ENCODE peak calls at places on chromosomes 6 and 20, in five cellular contexts. L is mucosa of descending colon, Y is HFFc6, A is neural crest cell, X is SK-N-SH. H is an unnamed sample.

GRCh38 chr6:33599413-33599911 is 19.4 kb upstream of the BAK1 start:
- DNase-seq in L (no peak), Y (no peak), A (no peak), X (no peak), H (no peak)

GRCh38 chr20:4667371-4667773 is 54.3 kb upstream of the PRND start:
- DNase-seq in L (no peak), Y (no peak), A (no peak), X (no peak), H (no peak)

GRCh38 chr6:137416376-137417109 is 77.7 kb downstream of the OLIG3 start:
- DNase-seq in L (no peak), Y (no peak), A (no peak), X (no peak), H (no peak)

GRCh38 chr20:57435498-57436222 is 44.5 kb downstream of the RBM38 start:
- DNase-seq in L (peak), Y (no peak), A (no peak), X (no peak), H (no peak)

GRCh38 chr20:62214067-62214466 is 6.0 kb downstream of the HRH3 start:
- DNase-seq in L (no peak), Y (no peak), A (no peak), X (no peak), H (no peak)

GRCh38 chr6:3159805-3160781 is 2.7 kb upstream of the TUBB2A start:
- DNase-seq in L (peak), Y (no peak), A (no peak), X (no peak), H (no peak)

GRCh38 chr6:26199057-26199772 is 112.0 kb downstream of the HFE start:
- DNase-seq in L (peak), Y (peak), A (peak), X (peak), H (no peak)

GRCh38 chr6:113347420-113347819 is 509.7 kb upstream of the MARCKS start:
- DNase-seq in L (no peak), Y (no peak), A (no peak), X (no peak), H (no peak)

GRCh38 chr6:126792340-126792739 is 326.1 kb upstream of the RSPO3 start:
- DNase-seq in L (no peak), Y (no peak), A (no peak), X (no peak), H (no peak)

GRCh38 chr20:50590348-50590664 is 80.1 kb downstream of the PTPN1 start:
- DNase-seq in L (no peak), Y (no peak), A (no peak), X (no peak), H (no peak)

GRCh38 chr6:21143651-21144050 is 449.9 kb upstream of the SOX4 start:
- DNase-seq in L (no peak), Y (no peak), A (no peak), X (no peak), H (no peak)

GRCh38 chr6:10954590-10955010 is 67.7 kb downstream of the SYCP2L start:
- DNase-seq in L (peak), Y (peak), A (peak), X (peak), H (peak)

GRCh38 chr6:45054610-45055009 is 273.5 kb upstream of the RUNX2 start:
- DNase-seq in L (no peak), Y (no peak), A (no peak), X (no peak), H (no peak)

GRCh38 chr6:11710968-11711643 is 67.5 kb downstream of the ADTRP start:
- DNase-seq in L (no peak), Y (no peak), A (no peak), X (no peak), H (no peak)

GRCh38 chr20:34540596-34541263 is 17.8 kb upstream of the MAP1LC3A start:
- DNase-seq in L (no peak), Y (no peak), A (no peak), X (no peak), H (no peak)

GRCh38 chr20:8082025-8082424 is 50.0 kb upstream of the PLCB1 start:
- DNase-seq in L (no peak), Y (peak), A (no peak), X (no peak), H (no peak)

GRCh38 chr6:49025273-49026240 is 437.5 kb downstream of the MMUT start:
- DNase-seq in L (no peak), Y (no peak), A (no peak), X (no peak), H (no peak)

GRCh38 chr6:167129588-167129987 is 6.7 kb downstream of the CCR6 start:
- DNase-seq in L (no peak), Y (no peak), A (no peak), X (no peak), H (no peak)

GRCh38 chr6:147156218-147156617 is 48.0 kb upstream of the STXBP5 start:
- DNase-seq in L (no peak), Y (no peak), A (no peak), X (no peak), H (no peak)

GRCh38 chr6:162605881-162606280 is 121.7 kb downstream of the PRKN start:
- DNase-seq in L (no peak), Y (no peak), A (no peak), X (no peak), H (no peak)

GRCh38 chr20:35329435-35330139 is 37.4 kb upstream of the FAM83C start:
- DNase-seq in L (peak), Y (no peak), A (peak), X (peak), H (no peak)

GRCh38 chr20:54560357-54560756 is 85.0 kb downstream of the DOK5 start:
- DNase-seq in L (no peak), Y (no peak), A (no peak), X (no peak), H (no peak)

GRCh38 chr20:49338061-49338460 is 60.2 kb upstream of the ZNFX1 start:
- DNase-seq in L (no peak), Y (no peak), A (no peak), X (no peak), H (no peak)

GRCh38 chr6:90397929-90398674 is 101.5 kb upstream of the BACH2 start:
- DNase-seq in L (no peak), Y (no peak), A (no peak), X (peak), H (no peak)

GRCh38 chr6:3119040-3119723 is 671 bp downstream of the BPHL start:
- DNase-seq in L (peak), Y (peak), A (no peak), X (no peak), H (no peak)

GRCh38 chr6:100549406-100550167 is 84.9 kb upstream of the SIM1 start:
- DNase-seq in L (no peak), Y (peak), A (no peak), X (no peak), H (no peak)

GRCh38 chr6:116945809-116946208 is 68.8 kb downstream of the RFX6 start:
- DNase-seq in L (peak), Y (peak), A (no peak), X (no peak), H (no peak)

GRCh38 chr20:53657732-53658131 is 64.1 kb upstream of the ZNF217 start:
- DNase-seq in L (no peak), Y (no peak), A (no peak), X (peak), H (no peak)

GRCh38 chr6:33078442-33078841 is 2.7 kb downstream of the HLA-DPB1 start:
- DNase-seq in L (no peak), Y (no peak), A (no peak), X (no peak), H (no peak)

GRCh38 chr6:133951881-133952814 is 876 bp upstream of the TBPL1 start:
- DNase-seq in L (peak), Y (peak), A (peak), X (peak), H (peak)

GRCh38 chr6:107809966-107810365 is 14.1 kb downstream of the SCML4 start:
- DNase-seq in L (no peak), Y (no peak), A (no peak), X (no peak), H (no peak)

GRCh38 chr6:7974932-7975763 is 64.6 kb upstream of the TXNDC5 start:
- DNase-seq in L (peak), Y (peak), A (no peak), X (peak), H (no peak)

GRCh38 chr20:63979549-63980316 is at the start of gene SAMD10:
- DNase-seq in L (peak), Y (no peak), A (peak), X (peak), H (peak)

GRCh38 chr6:82030761-82031160 is 216.8 kb downstream of the IBTK start:
- DNase-seq in L (no peak), Y (no peak), A (no peak), X (no peak), H (no peak)

GRCh38 chr6:151716446-151717047 is 90.9 kb upstream of the ESR1 start:
- DNase-seq in L (peak), Y (no peak), A (no peak), X (no peak), H (no peak)

GRCh38 chr6:43798688-43799444 is 28.9 kb downstream of the VEGFA start:
- DNase-seq in L (peak), Y (peak), A (no peak), X (peak), H (no peak)

GRCh38 chr6:10418361-10418861 is 3.5 kb upstream of the TFAP2A start:
- DNase-seq in L (no peak), Y (no peak), A (no peak), X (no peak), H (no peak)

GRCh38 chr6:87766211-87766610 is 64.2 kb upstream of the AKIRIN2 start:
- DNase-seq in L (no peak), Y (no peak), A (no peak), X (no peak), H (no peak)

GRCh38 chr6:129472239-129472638 is 237.7 kb downstream of the ARHGAP18 start:
- DNase-seq in L (no peak), Y (no peak), A (no peak), X (no peak), H (no peak)
- TF ChIP-seq CTCF in L (no peak), Y (no peak), A (no peak), X (no peak), H (no peak)

GRCh38 chr6:93749191-93749590 is 329.8 kb upstream of the EPHA7 start:
- DNase-seq in L (no peak), Y (no peak), A (no peak), X (no peak), H (no peak)

GRCh38 chr6:93746892-93747291 is 327.5 kb upstream of the EPHA7 start:
- DNase-seq in L (no peak), Y (no peak), A (no peak), X (no peak), H (no peak)

DNA sequence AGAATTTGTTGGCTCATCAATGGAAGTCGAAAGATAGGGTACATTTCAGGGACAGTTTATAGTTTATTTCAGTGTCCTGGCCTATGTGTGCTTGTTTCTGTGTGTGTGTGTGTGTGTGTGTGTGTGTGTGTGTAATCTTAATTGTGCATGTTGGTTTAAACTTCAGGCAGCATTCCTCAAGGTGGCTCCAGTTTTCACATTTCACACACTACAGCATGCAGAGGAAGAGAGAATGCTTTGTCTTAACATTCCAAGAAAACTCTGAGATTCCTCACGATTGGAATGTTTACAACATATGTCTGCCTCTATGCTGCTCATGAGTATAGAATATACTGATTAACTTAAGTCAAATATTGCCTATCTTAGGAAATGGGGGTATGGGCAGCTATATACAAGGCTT is 332.6 kb upstream of the EPHA7 start:
- DNase-seq in L (no peak), Y (no peak), A (no peak), X (no peak), H (no peak)
- TF ChIP-seq CTCF in L (no peak), Y (no peak), A (no peak), X (no peak), H (no peak)

GRCh38 chr20:47785321-47785899 is at the start of gene SULF2:
- DNase-seq in L (peak), Y (no peak), A (no peak), X (peak), H (peak)

GRCh38 chr20:47784256-47784598 is 1.1 kb downstream of the SULF2 start:
- DNase-seq in L (no peak), Y (no peak), A (no peak), X (no peak), H (no peak)

GRCh38 chr20:47782920-47783552 is 2.2 kb downstream of the SULF2 start:
- DNase-seq in L (no peak), Y (no peak), A (no peak), X (no peak), H (no peak)

GRCh38 chr20:47785900-47786762 is 850 bp upstream of the SULF2 start:
- DNase-seq in L (peak), Y (peak), A (peak), X (peak), H (peak)

GRCh38 chr20:47784599-47785320 is 521 bp downstream of the SULF2 start:
- DNase-seq in L (peak), Y (no peak), A (peak), X (peak), H (peak)
- TF ChIP-seq CTCF in L (no peak), Y (peak), A (peak), X (peak), H (no peak)

DNA sequence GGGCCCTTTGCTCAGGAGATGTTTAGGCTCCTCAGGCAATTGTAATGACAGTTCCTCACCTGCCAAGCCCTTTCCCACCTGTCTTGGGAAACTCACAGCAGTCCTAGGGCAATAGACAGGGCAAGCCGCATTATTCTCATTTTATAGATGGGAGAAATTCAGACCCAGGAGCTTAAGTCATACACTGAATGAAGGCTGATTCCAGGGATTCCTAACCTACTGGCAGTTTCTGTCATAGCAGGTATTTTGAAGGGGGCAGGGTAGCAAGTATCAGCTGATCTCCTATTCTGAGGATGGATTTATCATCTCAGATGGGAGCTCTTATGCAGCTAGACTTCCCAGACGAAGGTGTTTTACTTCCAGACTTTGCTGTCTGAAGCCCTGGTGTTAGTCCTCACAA is 61.4 kb upstream of the MYL9 start:
- DNase-seq in L (no peak), Y (no peak), A (no peak), X (no peak), H (no peak)
- TF ChIP-seq CTCF in L (no peak), Y (peak), A (no peak), X (no peak), H (no peak)